ENCODE peak calls at places on chromosomes 1 and 21, in nine cellular contexts. K is PC-9; E is CD8-positive, alpha-beta T cell; Y is pancreas; I is Karpas-422; S is tibial artery; D is heart right ventricle; R is lower lobe of right lung; T is mucosa of descending colon. J is an unnamed sample.

GRCh38 chr1:1116701-1117468 is 996 bp upstream of the C1orf159 start:
- DNase-seq in I (peak; percentile 51), K (no peak), S (peak; percentile 67), D (no peak), Y (no peak), R (peak; percentile 57), T (peak; percentile 68), E (no peak), J (peak; percentile 26)

GRCh38 chr1:41670558-41670957 is 186.1 kb upstream of the EDN2 start:
- DNase-seq in E (no peak), K (peak; percentile 57), S (no peak), I (no peak), D (no peak), Y (no peak), R (no peak), T (no peak), J (no peak)

GRCh38 chr1:58764294-58764978 is 19.4 kb downstream of the JUN start:
- DNase-seq in R (no peak), E (no peak), D (no peak), T (no peak), Y (no peak), I (no peak), S (no peak), K (no peak), J (no peak)

GRCh38 chr21:33031562-33031961 is 5.8 kb downstream of the OLIG2 start:
- DNase-seq in S (no peak), D (no peak), I (no peak), K (no peak), T (no peak), Y (no peak), E (no peak), R (no peak), J (no peak)

GRCh38 chr21:39258207-39258606 is 55.2 kb downstream of the BRWD1 start:
- DNase-seq in D (no peak), E (no peak), S (no peak), I (no peak), R (no peak), T (no peak), K (no peak), Y (no peak), J (no peak)

GRCh38 chr1:48471603-48472576 is at the start of gene SPATA6:
- DNase-seq in D (peak; percentile 99), E (peak; percentile 84), R (peak; percentile 98), Y (peak; percentile 97), K (peak; percentile 11), T (peak; percentile 98), I (peak; percentile 89), S (peak; percentile 99), J (peak; percentile 97)

GRCh38 chr1:45356186-45356585 is 15.9 kb upstream of the MUTYH start:
- DNase-seq in Y (no peak), T (no peak), D (no peak), I (no peak), K (peak; percentile 33), S (no peak), R (no peak), E (no peak), J (no peak)

GRCh38 chr1:11719313-11720032 is 16.5 kb upstream of the AGTRAP start:
- DNase-seq in K (peak; percentile 62), I (peak; percentile 83), D (peak; percentile 84), T (peak; percentile 87), E (peak; percentile 73), R (peak; percentile 91), S (peak; percentile 89), Y (peak; percentile 60), J (peak; percentile 48)

GRCh38 chr1:215140135-215140534 is 57.6 kb downstream of the KCNK2 start:
- DNase-seq in K (no peak), I (no peak), D (no peak), T (no peak), Y (no peak), R (no peak), S (no peak), E (no peak), J (no peak)

GRCh38 chr1:55827350-55827749 is 612.2 kb upstream of the USP24 start:
- DNase-seq in K (peak; percentile 17), D (no peak), I (no peak), S (no peak), T (no peak), E (no peak), R (no peak), Y (no peak), J (no peak)

GRCh38 chr1:57279909-57280666 is 143.8 kb downstream of the DAB1 start:
- DNase-seq in Y (no peak), S (no peak), D (no peak), T (no peak), E (no peak), I (no peak), K (no peak), R (no peak), J (no peak)

GRCh38 chr1:201074018-201074417 is 38.2 kb downstream of the CACNA1S start:
- DNase-seq in K (no peak), I (no peak), S (no peak), D (no peak), Y (no peak), E (no peak), T (no peak), R (no peak), J (no peak)

GRCh38 chr1:205812878-205813754 is at the start of gene SLC41A1:
- DNase-seq in I (peak; percentile 95), T (peak; percentile 94), R (peak; percentile 94), D (peak; percentile 91), S (peak; percentile 98), K (peak; percentile 89), E (peak; percentile 82), Y (peak; percentile 92), J (peak; percentile 93)

GRCh38 chr1:24878775-24879742 is 51.0 kb downstream of the RUNX3 start:
- DNase-seq in T (no peak), S (peak; percentile 25), E (no peak), Y (no peak), R (peak; percentile 10), K (no peak), D (no peak), I (no peak), J (no peak)

GRCh38 chr1:40798366-40799310 is 15.1 kb downstream of the KCNQ4 start:
- DNase-seq in T (no peak), D (no peak), E (no peak), S (no peak), I (peak; percentile 83), R (no peak), Y (peak; percentile 45), K (no peak), J (no peak)

GRCh38 chr1:89525169-89525855 is 683 bp downstream of the LRRC8B start:
- DNase-seq in K (no peak), S (peak; percentile 66), R (peak; percentile 78), I (peak; percentile 89), T (no peak), D (peak; percentile 30), E (peak; percentile 2), Y (no peak), J (no peak)

GRCh38 chr1:13922440-13922839 is 222.5 kb downstream of the PRDM2 start:
- DNase-seq in E (no peak), K (no peak), S (no peak), R (no peak), T (no peak), D (no peak), Y (no peak), I (no peak), J (no peak)

GRCh38 chr1:245332513-245332912 is 177.7 kb downstream of the KIF26B start:
- DNase-seq in Y (no peak), S (no peak), K (no peak), I (no peak), D (no peak), R (no peak), E (no peak), T (no peak), J (no peak)

GRCh38 chr1:169526120-169526832 is 40.5 kb upstream of the SLC19A2 start:
- DNase-seq in K (no peak), T (no peak), I (no peak), S (no peak), D (no peak), E (no peak), Y (no peak), R (no peak), J (no peak)

GRCh38 chr1:232440325-232441059 is 189.4 kb downstream of the SIPA1L2 start:
- DNase-seq in S (no peak), R (no peak), E (no peak), K (no peak), T (no peak), Y (no peak), I (no peak), D (no peak), J (no peak)

GRCh38 chr1:90710579-90711536 is 6.2 kb downstream of the BARHL2 start:
- DNase-seq in S (no peak), Y (no peak), R (no peak), I (peak; percentile 23), T (no peak), E (no peak), D (no peak), K (no peak), J (no peak)
- H3K4me3 ChIP-seq in S (no peak overlapping the region), Y (no peak overlapping the region), R (no peak overlapping the region), I (no peak overlapping the region), T (no peak overlapping the region), E (no peak overlapping the region), D (no peak overlapping the region), K (no peak overlapping the region), J (no peak overlapping the region)

DNA sequence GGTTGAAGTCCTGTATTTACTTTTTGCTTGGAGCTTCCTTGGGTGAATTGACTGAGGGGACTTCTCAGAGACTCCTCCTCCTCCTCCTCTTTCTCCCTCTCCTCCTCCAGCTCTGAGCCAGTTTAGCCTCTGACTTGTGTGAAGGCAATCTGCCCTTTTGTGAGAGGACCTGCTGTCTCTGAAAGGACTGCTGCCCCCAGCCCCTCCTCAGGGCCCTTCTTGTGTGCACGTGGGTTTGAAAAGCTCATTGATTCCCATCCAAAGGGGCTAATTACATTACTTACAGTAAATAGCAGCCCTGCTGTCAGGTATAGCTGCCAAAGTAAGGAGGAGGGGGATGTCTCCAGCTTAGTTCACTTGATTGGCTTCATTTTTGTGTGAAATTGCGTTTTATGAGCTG is 2.0 kb upstream of the LHX9 start:
- DNase-seq in R (no peak), S (no peak), D (no peak), I (no peak), T (no peak), K (no peak), Y (no peak), E (no peak), J (peak; percentile 26)
- H3K4me3 ChIP-seq in R (no peak overlapping the region), S (no peak overlapping the region), D (no peak overlapping the region), I (no peak overlapping the region), T (no peak overlapping the region), K (peak overlapping the region; percentile 78), Y (no peak overlapping the region), E (no peak overlapping the region), J (no peak overlapping the region)

GRCh38 chr1:100539836-100540536 is 2.0 kb downstream of the GPR88 start:
- DNase-seq in E (no peak), T (no peak), R (peak; percentile 52), I (no peak), D (peak; percentile 37), K (no peak), Y (no peak), S (no peak), J (peak; percentile 15)
- H3K4me3 ChIP-seq in E (peak overlapping the region; percentile 36), T (no peak overlapping the region), R (peak overlapping the region; percentile 55), I (peak overlapping the region; percentile 45), D (peak overlapping the region; percentile 39), K (no peak overlapping the region), Y (peak overlapping the region; percentile 29), S (peak overlapping the region; percentile 57), J (peak overlapping the region; percentile 35)

DNA sequence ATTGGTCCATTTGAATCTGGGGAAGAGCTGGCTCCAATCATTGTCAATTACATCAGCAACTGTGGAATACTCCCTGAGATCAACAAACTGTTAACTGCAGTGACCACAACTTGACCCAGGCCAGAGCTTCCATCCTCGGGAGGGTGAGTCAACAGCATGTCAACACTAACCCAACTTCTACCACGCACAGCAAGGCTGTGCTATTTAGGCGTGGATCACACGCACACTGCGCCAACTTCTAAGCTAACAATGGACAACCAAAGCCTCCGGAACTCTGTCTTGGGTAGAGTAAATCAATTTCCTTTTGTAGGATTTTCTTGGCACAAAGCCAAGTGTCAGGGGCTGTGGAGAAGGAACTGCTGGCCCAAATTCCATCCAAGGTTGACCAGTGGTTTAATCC is 30.4 kb downstream of the APP start:
- DNase-seq in K (peak; percentile 51), Y (no peak), I (no peak), S (peak; percentile 72), E (no peak), D (peak; percentile 30), R (no peak), T (no peak), J (no peak)
- H3K4me3 ChIP-seq in K (no peak overlapping the region), Y (no peak overlapping the region), I (no peak overlapping the region), S (no peak overlapping the region), E (no peak overlapping the region), D (no peak overlapping the region), R (no peak overlapping the region), T (no peak overlapping the region), J (no peak overlapping the region)